ENCODE peak calls at places on chromosomes 12 and 14, in six cellular contexts. R, B, V, L, G and T are unnamed samples. For H3K36me3, the result is how much of the 10 kb centered on the place peaks cover.

GRCh38 chr12:83690465-83690864 is 1003.8 kb downstream of the TMTC2 start:
- DNase-seq in R (no peak), B (no peak), V (no peak), L (no peak), G (no peak), T (no peak)

GRCh38 chr12:119020377-119021360 is 39.3 kb downstream of the SRRM4 start:
- DNase-seq in R (no peak), B (no peak), V (no peak), L (no peak), G (peak), T (peak)

GRCh38 chr12:86194721-86195120 is 61.5 kb downstream of the MGAT4C start:
- DNase-seq in R (no peak), B (no peak), V (no peak), L (no peak), G (no peak), T (no peak)

GRCh38 chr14:56207626-56208297 is 89.6 kb downstream of the PELI2 start:
- DNase-seq in R (no peak), B (no peak), V (no peak), L (no peak), G (peak), T (no peak)

GRCh38 chr12:94972795-94973194 is 30.7 kb downstream of the NDUFA12 start:
- DNase-seq in R (no peak), B (no peak), V (no peak), L (no peak), G (no peak), T (no peak)

GRCh38 chr14:97603201-97603600 is 806.0 kb downstream of the VRK1 start:
- DNase-seq in R (no peak), B (peak), V (no peak), L (no peak), G (no peak), T (no peak)

GRCh38 chr14:22598099-22598895 is at the start of gene ABHD4:
- DNase-seq in R (no peak), B (peak), V (peak), L (peak), G (peak), T (peak)

GRCh38 chr14:34580381-34580780 is 40.9 kb upstream of the EAPP start:
- DNase-seq in R (no peak), B (no peak), V (no peak), L (no peak), G (no peak), T (no peak)

GRCh38 chr12:53595212-53595611 is 31.0 kb downstream of the ATF7 start:
- DNase-seq in R (no peak), B (no peak), V (no peak), L (no peak), G (peak), T (no peak)

GRCh38 chr12:1800646-1801284 is 19.6 kb upstream of the LRTM2 start:
- DNase-seq in R (no peak), B (no peak), V (no peak), L (no peak), G (peak), T (no peak)

GRCh38 chr12:44488180-44488579 is 387.9 kb downstream of the NELL2 start:
- DNase-seq in R (no peak), B (no peak), V (no peak), L (no peak), G (no peak), T (no peak)

GRCh38 chr14:71863049-71863448 is 69.2 kb upstream of the RGS6 start:
- DNase-seq in R (no peak), B (no peak), V (no peak), L (no peak), G (no peak), T (no peak)

GRCh38 chr14:41873379-41874034 is 266.8 kb downstream of the LRFN5 start:
- DNase-seq in R (no peak), B (no peak), V (no peak), L (no peak), G (no peak), T (no peak)

GRCh38 chr12:112971248-112971647 is 7.1 kb upstream of the OAS2 start:
- DNase-seq in R (no peak), B (no peak), V (no peak), L (no peak), G (no peak), T (no peak)

GRCh38 chr14:58829594-58829993 is 191.8 kb downstream of the DACT1 start:
- DNase-seq in R (no peak), B (no peak), V (no peak), L (no peak), G (peak), T (no peak)

GRCh38 chr14:75479770-75480600 is 42.3 kb upstream of the BATF start:
- DNase-seq in R (no peak), B (no peak), V (no peak), L (no peak), G (no peak), T (no peak)

GRCh38 chr14:102930753-102931579 is 8.5 kb downstream of the AMN start:
- DNase-seq in R (no peak), B (no peak), V (no peak), L (no peak), G (peak), T (no peak)

GRCh38 chr12:34108405-34108803 is 86.1 kb downstream of the ALG10 start:
- DNase-seq in R (no peak), B (no peak), V (no peak), L (no peak), G (no peak), T (peak)
- H3K4me3 ChIP-seq in R (no peak), B (no peak), V (no peak), L (no peak), G (no peak), T (no peak)

GRCh38 chr12:76083246-76083735 is 1.2 kb downstream of the NAP1L1 start:
- DNase-seq in R (no peak), B (no peak), V (no peak), L (no peak), G (no peak), T (no peak)

GRCh38 chr12:76080729-76081415 is 3.6 kb downstream of the NAP1L1 start:
- DNase-seq in R (no peak), B (no peak), V (no peak), L (no peak), G (peak), T (no peak)

GRCh38 chr12:76078748-76079147 is 5.7 kb downstream of the NAP1L1 start:
- DNase-seq in R (no peak), B (no peak), V (no peak), L (no peak), G (no peak), T (no peak)

GRCh38 chr12:76081909-76082308 is 2.6 kb downstream of the NAP1L1 start:
- DNase-seq in R (no peak), B (no peak), V (no peak), L (no peak), G (no peak), T (no peak)

DNA sequence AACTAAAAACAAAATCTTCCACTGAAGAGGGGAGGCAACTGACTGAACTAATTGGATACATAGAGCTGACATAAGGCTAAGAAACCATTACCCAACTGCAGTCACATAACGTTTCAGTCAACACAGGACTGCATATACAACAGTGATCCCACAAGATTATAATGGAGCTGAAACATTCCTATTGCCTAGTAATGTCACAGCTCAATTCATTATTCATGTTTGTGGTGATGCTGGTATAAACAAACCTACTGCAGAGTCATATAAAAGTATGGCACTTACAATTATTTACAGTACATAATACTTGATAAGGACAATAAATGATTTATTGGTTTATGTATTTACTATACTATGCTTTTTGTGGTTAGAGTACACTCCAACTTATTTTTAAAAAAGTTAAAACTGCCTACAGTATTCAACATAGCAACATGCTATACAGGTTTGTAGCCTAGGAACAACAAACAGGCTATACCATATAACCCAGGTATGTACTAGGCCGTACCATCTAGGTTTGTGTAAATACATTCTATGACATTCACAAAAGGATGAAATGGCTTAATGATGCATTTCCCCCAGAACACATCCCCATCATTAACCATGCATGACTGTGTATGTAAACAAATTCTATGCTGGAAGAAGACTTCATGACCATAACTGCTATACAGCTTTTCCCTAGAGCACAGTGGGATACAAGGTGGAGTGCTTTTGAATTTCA is 4.3 kb downstream of the NAP1L1 start:
- DNase-seq in R (no peak), B (no peak), V (no peak), L (no peak), G (no peak), T (no peak)
- H3K36me3 ChIP-seq in R (under half), B (under half), V (under half), L (under half), G (under half), T (under half)

DNA sequence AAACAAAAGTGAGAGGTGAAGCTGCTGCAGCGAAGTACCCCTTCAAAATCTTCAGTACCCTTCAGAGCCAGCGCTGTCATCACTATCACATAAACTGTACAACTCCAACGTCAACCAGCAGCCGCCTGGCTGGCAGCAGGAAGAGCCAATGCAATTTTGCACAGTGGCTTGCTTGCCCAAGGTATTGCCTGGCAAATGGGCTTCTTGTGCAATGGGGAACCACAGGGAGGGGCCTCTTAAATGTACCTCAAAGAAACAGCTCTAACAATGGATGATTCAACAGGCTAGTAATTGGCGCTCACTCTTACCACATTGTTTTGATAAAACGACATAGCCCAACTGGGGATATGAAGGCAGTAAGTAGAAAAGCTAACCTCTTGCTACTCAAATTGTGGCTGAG is 125.5 kb upstream of the HIF1A start:
- DNase-seq in R (no peak), B (no peak), V (no peak), L (peak), G (peak), T (peak)
- H3K4me3 ChIP-seq in R (no peak), B (no peak), V (no peak), L (no peak), G (no peak), T (peak)

GRCh38 chr12:64746663-64747062 is 12.5 kb downstream of the GNS start:
- DNase-seq in R (no peak), B (no peak), V (no peak), L (no peak), G (peak), T (no peak)

GRCh38 chr12:64745259-64745807 is 13.9 kb downstream of the GNS start:
- DNase-seq in R (no peak), B (no peak), V (no peak), L (no peak), G (peak), T (no peak)

GRCh38 chr12:64739778-64740177 is 19.4 kb downstream of the GNS start:
- DNase-seq in R (no peak), B (no peak), V (no peak), L (no peak), G (peak), T (no peak)

GRCh38 chr12:64744422-64745258 is 14.6 kb downstream of the GNS start:
- DNase-seq in R (no peak), B (no peak), V (no peak), L (no peak), G (peak), T (no peak)

DNA sequence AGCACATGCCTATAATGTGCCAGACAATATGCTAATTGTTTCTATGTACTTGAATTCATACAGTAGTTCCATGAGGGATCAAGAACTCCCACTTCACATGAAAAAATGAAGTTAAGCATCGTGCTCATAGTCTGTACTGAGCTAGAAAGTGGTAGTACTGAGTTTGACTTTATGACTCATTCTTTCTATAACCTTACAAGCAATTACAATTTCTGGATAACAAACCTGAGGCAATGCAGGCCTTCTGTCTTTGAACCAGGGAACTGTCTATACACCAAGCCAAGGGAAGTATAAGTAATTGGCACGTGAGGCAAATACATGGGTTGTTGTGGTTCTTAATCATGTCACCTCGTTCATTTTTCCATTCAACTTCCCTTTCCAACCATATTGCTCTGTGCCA is 16.8 kb downstream of the GNS start:
- DNase-seq in R (no peak), B (no peak), V (no peak), L (no peak), G (no peak), T (no peak)
- H3K36me3 ChIP-seq in R (half or more), B (half or more), V (under half), L (under half), G (under half), T (under half)

DNA sequence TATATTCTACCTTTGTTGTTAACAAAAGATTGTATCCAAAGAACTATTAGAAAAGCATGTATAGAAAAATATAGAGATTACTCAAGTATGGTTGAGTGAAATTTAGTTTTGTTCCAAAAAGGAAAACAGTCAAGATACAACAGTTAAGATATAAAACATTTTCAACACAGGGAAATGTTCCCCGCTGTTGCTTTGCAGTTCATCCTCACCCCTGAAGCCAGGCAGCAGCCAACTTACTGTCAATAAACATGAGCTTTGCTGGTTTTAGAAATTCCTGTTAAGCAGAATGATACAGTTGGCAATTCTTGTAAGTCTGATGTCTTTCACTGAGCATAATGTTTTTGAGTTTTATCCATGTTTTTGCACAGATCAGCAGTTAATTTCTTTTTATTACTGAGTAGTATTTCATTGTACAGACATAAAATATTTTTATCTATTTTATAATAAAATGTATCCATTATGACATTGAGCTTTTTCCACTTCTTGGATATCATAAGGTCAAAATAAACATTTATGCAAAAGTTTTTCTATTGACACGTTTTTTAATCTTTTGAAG is 1.2 kb upstream of the CLEC2B start:
- DNase-seq in R (no peak), B (no peak), V (no peak), L (no peak), G (peak), T (no peak)
- H3K4me3 ChIP-seq in R (peak), B (peak), V (peak), L (peak), G (peak), T (peak)